ENCODE peak calls at places on chromosomes 6 and 20, in five cellular contexts. H is Peyer's patch; S is heart right ventricle; P is CD8-positive, alpha-beta T cell; L is ovary. J is an unnamed sample. For H3K4me1, the result is how much of the 10 kb centered on the place peaks cover.

GRCh38 chr6:39003072-39003471 is 45.5 kb upstream of the GLP1R start:
- DNase-seq in H (no peak), P (no peak), L (no peak), S (no peak), J (no peak)

GRCh38 chr6:144211160-144211559 is 60.8 kb downstream of the STX11 start:
- DNase-seq in S (no peak), H (no peak), L (no peak), P (no peak), J (no peak)

GRCh38 chr6:46235242-46235641 is 64.5 kb upstream of the ENPP5 start:
- DNase-seq in P (no peak), H (no peak), L (no peak), S (no peak), J (no peak)

GRCh38 chr6:13597073-13597472 is 18.1 kb upstream of the NOL7 start:
- DNase-seq in L (no peak), S (no peak), H (no peak), P (no peak), J (no peak)

GRCh38 chr20:46057856-46058655 is 29.0 kb downstream of the SLC12A5 start:
- DNase-seq in L (no peak), P (no peak), H (peak), S (peak), J (peak)

GRCh38 chr6:80336906-80337305 is 230.4 kb downstream of the BCKDHB start:
- DNase-seq in L (no peak), S (no peak), H (no peak), P (no peak), J (no peak)

GRCh38 chr6:106739387-106739786 is 110.0 kb downstream of the QRSL1 start:
- DNase-seq in S (peak), L (no peak), P (no peak), H (peak), J (peak)

GRCh38 chr20:41664584-41664983 is 46.4 kb upstream of the CHD6 start:
- DNase-seq in H (peak), S (no peak), P (no peak), L (no peak), J (no peak)

GRCh38 chr6:149887343-149887742 is 10.6 kb downstream of the RAET1E start:
- DNase-seq in S (no peak), H (no peak), P (no peak), L (no peak), J (no peak)

GRCh38 chr20:8018928-8019177 is 708 bp downstream of the TMX4 start:
- DNase-seq in H (no peak), S (no peak), P (no peak), L (no peak), J (no peak)

GRCh38 chr20:36528176-36528874 is 13.0 kb upstream of the MYL9 start:
- DNase-seq in S (no peak), H (no peak), P (no peak), L (no peak), J (no peak)

DNA sequence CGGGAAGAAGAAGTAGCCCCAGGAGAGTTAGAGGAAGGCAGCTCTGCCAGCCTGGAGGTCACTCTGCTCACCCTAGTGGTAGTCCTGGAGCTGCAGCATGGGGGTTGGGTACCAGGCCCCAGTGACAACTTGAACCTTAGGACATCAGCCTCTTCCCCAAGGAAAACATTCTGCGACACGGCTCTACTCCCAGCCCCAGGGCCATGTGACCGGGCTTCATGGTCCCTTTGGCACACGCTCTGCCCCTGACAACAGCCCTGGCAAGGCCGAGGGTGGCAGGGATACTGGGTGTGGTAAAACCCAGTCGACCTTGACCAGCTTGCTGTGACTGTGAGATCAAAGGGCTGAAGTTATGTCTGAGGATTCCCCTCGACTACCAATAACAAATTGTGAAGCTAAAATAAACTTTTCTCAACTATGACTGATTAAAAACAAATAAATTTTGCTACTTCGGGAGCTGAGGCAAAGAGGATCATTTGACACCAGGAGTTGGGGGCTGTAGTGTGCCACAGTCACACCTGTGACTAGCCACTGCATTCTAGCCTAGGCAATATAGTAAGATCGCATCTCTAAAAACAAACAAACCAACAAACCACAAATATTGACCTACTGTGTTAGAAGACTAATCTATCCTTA is 24.4 kb upstream of the ARID1B start:
- DNase-seq in S (no peak), L (no peak), H (peak), P (no peak), J (peak)
- H3K4me3 ChIP-seq in S (no peak), L (no peak), H (no peak), P (no peak), J (no peak)

DNA sequence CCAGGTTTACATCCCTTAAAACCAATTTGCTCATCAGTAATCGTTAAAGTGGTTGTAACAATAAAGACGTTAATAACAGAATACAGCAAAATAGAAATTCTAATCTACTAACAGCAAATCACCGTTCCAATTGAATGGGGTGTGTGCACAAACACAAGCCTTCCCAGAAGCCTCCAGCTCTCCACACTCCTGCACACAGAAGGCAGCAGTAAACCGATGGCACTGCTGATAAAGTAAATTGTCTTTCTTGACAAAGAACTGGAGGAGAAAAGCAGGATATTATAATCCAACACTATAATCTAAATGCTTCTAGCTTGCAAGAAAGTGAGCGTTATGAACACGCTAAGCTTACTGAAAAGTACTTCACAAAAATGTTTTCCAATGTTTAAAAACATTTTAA is 7.0 kb downstream of the ZNF217 start:
- DNase-seq in L (no peak), P (no peak), H (no peak), S (no peak), J (no peak)
- H3K27ac ChIP-seq in L (no peak), P (peak), H (peak), S (peak), J (no peak)

DNA sequence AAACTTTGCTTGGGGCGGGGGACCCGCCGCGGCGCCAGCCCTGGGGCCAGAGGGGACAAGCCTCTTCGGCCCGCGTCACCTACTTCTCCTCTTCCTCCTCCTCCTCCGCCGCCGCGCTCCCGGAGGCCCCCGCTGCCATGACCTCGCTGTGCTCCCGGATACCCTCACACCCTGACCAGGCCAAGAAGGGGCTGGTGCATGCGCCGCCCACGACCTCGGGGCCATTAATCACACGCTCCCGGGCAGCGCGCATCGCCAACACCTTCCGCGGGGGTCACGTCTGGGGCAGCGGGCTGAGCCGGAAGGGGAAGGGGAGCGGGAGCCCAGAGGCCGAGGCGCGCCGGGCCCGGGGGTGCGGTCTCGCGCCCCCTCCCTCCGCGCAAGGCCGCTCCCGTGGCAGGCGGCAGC is 350 bp upstream of the CNR1 start:
- DNase-seq in H (peak), P (no peak), S (no peak), L (no peak), J (peak)
- H3K4me1 ChIP-seq in H (under half), P (under half), S (under half), L (under half), J (under half)

GRCh38 chr6:31172973-31173384 is 2.5 kb upstream of the POU5F1 start:
- DNase-seq in S (no peak), H (no peak), P (no peak), L (no peak), J (no peak)

GRCh38 chr6:31173406-31173805 is 2.9 kb upstream of the POU5F1 start:
- DNase-seq in P (no peak), H (no peak), L (no peak), S (no peak), J (no peak)

GRCh38 chr6:31170600-31170881 is at the start of gene POU5F1:
- DNase-seq in S (no peak), P (no peak), H (no peak), L (no peak), J (peak)

GRCh38 chr6:31170987-31171671 is 647 bp upstream of the POU5F1 start:
- DNase-seq in P (no peak), L (no peak), S (no peak), H (no peak), J (peak)

GRCh38 chr6:31171931-31172882 is 1.7 kb upstream of the POU5F1 start:
- DNase-seq in P (no peak), S (no peak), H (no peak), L (no peak), J (no peak)
- H3K4me3 ChIP-seq in P (no peak), S (no peak), H (no peak), L (no peak), J (no peak)

GRCh38 chr6:132115714-132116366 is 164.7 kb upstream of the CCN2 start:
- DNase-seq in L (no peak), H (no peak), P (no peak), S (no peak), J (no peak)
- H3K27ac ChIP-seq in L (peak), H (peak), P (no peak), S (no peak), J (peak)

DNA sequence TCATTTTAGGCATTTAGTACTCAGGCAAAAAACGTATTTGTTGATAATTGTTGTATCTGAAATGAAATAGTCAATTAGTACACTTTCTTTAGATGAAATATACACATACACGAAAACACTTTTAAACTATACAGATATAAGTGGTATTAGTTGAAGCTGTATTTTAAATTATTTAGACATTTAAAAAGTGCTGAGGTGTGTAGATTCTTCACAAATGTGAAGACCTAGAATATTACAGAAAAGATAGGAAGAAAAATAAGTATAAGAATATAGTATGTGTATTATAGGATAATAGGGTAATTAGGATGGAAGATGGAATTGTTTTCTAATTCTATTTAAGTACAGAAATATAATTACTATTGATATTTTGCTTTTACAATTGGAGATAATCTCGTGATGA is 4.6 kb downstream of the ZFAND3 start:
- DNase-seq in H (no peak), L (no peak), S (no peak), P (no peak), J (no peak)
- H3K4me1 ChIP-seq in H (under half), L (under half), S (under half), P (half or more), J (under half)

GRCh38 chr6:90584636-90585255 is 2.1 kb downstream of the MAP3K7 start:
- DNase-seq in H (no peak), S (no peak), P (no peak), L (no peak), J (no peak)
- H3K4me3 ChIP-seq in H (no peak), S (no peak), P (no peak), L (no peak), J (peak)

GRCh38 chr20:3283222-3283820 is 44.3 kb upstream of the SLC4A11 start:
- DNase-seq in P (no peak), L (no peak), S (no peak), H (no peak), J (no peak)
- H3K27ac ChIP-seq in P (no peak), L (no peak), S (no peak), H (no peak), J (no peak)